ENCODE peak calls at places on chromosomes 11 and 22, in ten cellular contexts. Y is naive thymus-derived CD4-positive, alpha-beta T cell; J is H1; U is left ventricle myocardium inferior; M is GM23248; Q is mucosa of descending colon; A is PC-9; S is colonic mucosa; E is stomach; B is CD8-positive, alpha-beta T cell. O is an unnamed sample.

GRCh38 chr22:35458547-35459422 is 58.8 kb downstream of the MCM5 start:
- DNase-seq in B (no peak), Y (no peak), U (no peak), A (no peak), E (no peak), J (no peak), S (no peak), Q (no peak), M (no peak), O (no peak)

GRCh38 chr11:44589301-44589700 is 23.8 kb downstream of the CD82 start:
- DNase-seq in E (no peak), J (no peak), A (no peak), Q (no peak), Y (no peak), S (no peak), M (peak; percentile 90), U (no peak), B (no peak), O (no peak)

GRCh38 chr22:43231724-43232034 is 44.7 kb upstream of the TTLL12 start:
- DNase-seq in Y (no peak), E (no peak), A (no peak), M (no peak), J (no peak), Q (no peak), S (no peak), U (no peak), B (no peak), O (no peak)

GRCh38 chr22:23070418-23071162 is at the start of gene GNAZ:
- DNase-seq in A (no peak), J (no peak), Q (peak; percentile 23), S (no peak), B (peak; percentile 60), M (peak; percentile 12), U (no peak), E (no peak), Y (peak; percentile 23), O (peak; percentile 85)

GRCh38 chr11:67178878-67179277 is 59.8 kb downstream of the KDM2A start:
- DNase-seq in Q (no peak), M (no peak), E (no peak), A (no peak), S (no peak), U (no peak), B (no peak), Y (no peak), J (no peak), O (no peak)

GRCh38 chr11:70493891-70494290 is 95.6 kb downstream of the CTTN start:
- DNase-seq in Q (no peak), B (no peak), J (no peak), S (no peak), E (no peak), A (no peak), Y (no peak), M (no peak), U (peak; percentile 10), O (peak; percentile 26)

GRCh38 chr11:69954756-69955155 is 123.4 kb upstream of the ANO1 start:
- DNase-seq in Q (no peak), S (no peak), M (no peak), A (no peak), E (no peak), Y (no peak), U (no peak), J (no peak), B (no peak), O (peak; percentile 29)

GRCh38 chr11:6705905-6706535 is 22.9 kb upstream of the MRPL17 start:
- DNase-seq in S (peak; percentile 47), M (peak; percentile 79), B (no peak), A (no peak), J (no peak), U (no peak), Y (peak; percentile 49), Q (peak; percentile 75), E (peak; percentile 54), O (no peak)

GRCh38 chr11:44596541-44597276 is 31.2 kb downstream of the CD82 start:
- DNase-seq in B (peak; percentile 58), Y (peak; percentile 76), E (no peak), S (no peak), A (no peak), U (no peak), Q (no peak), J (no peak), M (peak; percentile 28), O (no peak)

GRCh38 chr11:19244084-19244483 is 3.3 kb upstream of the E2F8 start:
- DNase-seq in B (no peak), J (no peak), S (peak; percentile 45), Q (peak; percentile 38), A (peak; percentile 96), Y (no peak), E (peak; percentile 55), U (no peak), M (peak; percentile 54), O (no peak)

GRCh38 chr11:125494601-125494986 is 1.5 kb downstream of the FEZ1 start:
- DNase-seq in Q (no peak), A (no peak), Y (no peak), U (no peak), S (no peak), E (no peak), M (no peak), J (no peak), B (no peak), O (no peak)

GRCh38 chr11:78766997-78767396 is 192.3 kb upstream of the NARS2 start:
- DNase-seq in J (no peak), A (no peak), E (no peak), S (no peak), M (no peak), U (no peak), Q (no peak), B (no peak), Y (no peak), O (no peak)
- H3K9me3 ChIP-seq in J (no peaks in the 10 kb centered on the region), A (no peaks in the 10 kb centered on the region), E (no peaks in the 10 kb centered on the region), S (no peaks in the 10 kb centered on the region), M (no peaks in the 10 kb centered on the region), U (no peaks in the 10 kb centered on the region), Q (no peaks in the 10 kb centered on the region), B (no peaks in the 10 kb centered on the region), Y (no peaks in the 10 kb centered on the region), O (no peaks in the 10 kb centered on the region)

GRCh38 chr11:134132808-134133207 is 63.9 kb downstream of the JAM3 start:
- DNase-seq in B (no peak), A (no peak), E (no peak), S (no peak), J (no peak), U (no peak), M (peak; percentile 41), Q (no peak), Y (no peak), O (no peak)

GRCh38 chr11:134134167-134134566 is 65.3 kb downstream of the JAM3 start:
- DNase-seq in Y (no peak), Q (no peak), E (no peak), J (no peak), U (no peak), S (no peak), B (no peak), A (no peak), M (no peak), O (no peak)

GRCh38 chr11:134126197-134126822 is 57.4 kb downstream of the JAM3 start:
- DNase-seq in U (no peak), Y (no peak), B (no peak), S (no peak), J (peak; percentile 33), M (peak; percentile 96), A (no peak), E (no peak), Q (no peak), O (no peak)

DNA sequence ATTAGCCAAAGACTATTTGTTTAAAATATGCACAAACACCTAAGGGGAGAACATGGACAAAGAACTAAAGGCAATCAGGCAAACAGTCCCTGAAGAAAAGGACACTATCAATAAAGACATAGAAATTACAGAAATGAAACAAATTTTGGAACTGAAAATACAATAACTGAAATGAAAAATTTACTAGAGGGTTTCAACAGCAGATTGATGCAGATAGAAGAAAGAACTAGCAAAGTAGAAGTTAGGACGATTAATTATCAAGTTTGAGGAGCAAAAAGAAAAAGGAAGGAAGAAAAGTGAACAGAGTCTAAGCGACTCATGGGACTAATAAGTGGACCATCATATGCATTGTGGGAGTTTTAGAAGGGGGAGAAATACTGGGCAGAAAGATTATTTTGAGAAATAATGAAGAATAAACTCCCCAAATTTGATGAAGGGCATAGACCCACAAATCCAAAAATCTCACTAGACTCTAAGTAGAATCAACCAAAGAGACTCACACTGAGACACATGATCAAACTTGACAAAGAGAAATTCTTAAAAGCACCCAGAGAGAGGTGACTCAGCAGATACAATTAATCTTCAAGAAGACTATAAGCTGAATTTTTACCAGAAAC is 62.9 kb downstream of the JAM3 start:
- DNase-seq in U (no peak), S (no peak), E (no peak), J (no peak), Y (no peak), B (no peak), Q (no peak), A (no peak), M (no peak), O (no peak)
- H3K9me3 ChIP-seq in U (peaks cover 41% of the 10 kb centered on the region), S (no peaks in the 10 kb centered on the region), E (no peaks in the 10 kb centered on the region), J (peaks cover 6% of the 10 kb centered on the region), Y (no peaks in the 10 kb centered on the region), B (no peaks in the 10 kb centered on the region), Q (peaks cover 9% of the 10 kb centered on the region), A (peaks cover 10% of the 10 kb centered on the region), M (no peaks in the 10 kb centered on the region), O (peaks cover 4% of the 10 kb centered on the region)

GRCh38 chr11:17272823-17273222 is 3.7 kb upstream of the NUCB2 start:
- DNase-seq in Y (no peak), J (no peak), E (no peak), U (no peak), M (no peak), Q (no peak), B (no peak), A (no peak), S (no peak), O (no peak)
- H3K9me3 ChIP-seq in Y (no peaks in the 10 kb centered on the region), J (no peaks in the 10 kb centered on the region), E (no peaks in the 10 kb centered on the region), U (no peaks in the 10 kb centered on the region), M (no peaks in the 10 kb centered on the region), Q (no peaks in the 10 kb centered on the region), B (no peaks in the 10 kb centered on the region), A (no peaks in the 10 kb centered on the region), S (no peaks in the 10 kb centered on the region), O (no peaks in the 10 kb centered on the region)

GRCh38 chr11:100629671-100630070 is 57.4 kb upstream of the ARHGAP42 start:
- DNase-seq in Y (no peak), A (no peak), E (no peak), M (no peak), S (no peak), U (no peak), J (no peak), B (no peak), Q (no peak), O (no peak)
- H3K9me3 ChIP-seq in Y (no peaks in the 10 kb centered on the region), A (no peaks in the 10 kb centered on the region), E (no peaks in the 10 kb centered on the region), M (no peaks in the 10 kb centered on the region), S (no peaks in the 10 kb centered on the region), U (no peaks in the 10 kb centered on the region), J (no peaks in the 10 kb centered on the region), B (no peaks in the 10 kb centered on the region), Q (no peaks in the 10 kb centered on the region), O (no peaks in the 10 kb centered on the region)

DNA sequence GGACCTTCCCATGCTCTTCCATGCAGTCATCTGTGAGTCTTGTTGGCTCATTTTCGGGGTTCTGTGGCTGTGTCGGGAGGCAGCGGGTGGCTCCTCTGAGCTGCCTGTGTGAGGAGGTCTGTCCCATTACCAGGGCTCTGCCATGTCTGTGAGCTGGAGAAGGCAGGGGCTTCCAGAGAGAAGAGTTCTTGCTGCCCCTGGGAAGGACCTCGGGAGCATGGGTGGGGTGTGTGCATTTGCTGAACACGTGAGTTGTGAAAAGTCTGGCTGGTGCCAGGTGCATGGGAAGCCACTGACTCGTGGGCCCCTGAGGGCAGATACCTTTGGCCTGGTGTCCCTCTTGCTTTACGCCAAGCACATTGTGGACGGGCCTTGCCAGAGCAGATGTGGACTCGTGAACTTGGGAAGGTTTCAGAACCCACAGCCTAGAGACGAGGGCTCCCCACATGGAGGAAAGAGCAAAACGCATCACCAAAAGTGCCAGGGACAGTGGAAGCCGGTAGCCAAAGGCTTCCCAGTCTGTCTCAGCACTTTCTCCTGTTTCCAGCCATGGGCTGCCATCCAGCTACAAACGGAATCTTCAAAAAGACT is 1324.5 kb downstream of the BRD1 start:
- DNase-seq in Y (no peak), Q (no peak), S (no peak), B (no peak), A (peak; percentile 15), M (no peak), J (no peak), U (no peak), E (no peak), O (peak; percentile 20)
- H3K9me3 ChIP-seq in Y (no peaks in the 10 kb centered on the region), Q (no peaks in the 10 kb centered on the region), S (no peaks in the 10 kb centered on the region), B (no peaks in the 10 kb centered on the region), A (no peaks in the 10 kb centered on the region), M (no peaks in the 10 kb centered on the region), J (no peaks in the 10 kb centered on the region), U (no peaks in the 10 kb centered on the region), E (no peaks in the 10 kb centered on the region), O (no peaks in the 10 kb centered on the region)